ENCODE peak calls at places on chromosomes 7 and 10, in four cellular contexts. One of them, this sample, is unnamed.

GRCh38 chr7:105530126-105530525 is 1.9 kb upstream of the RINT1 start:
- DNase-seq in breast epithelium: no peak
- DNase-seq in dorsolateral prefrontal cortex: no peak
- DNase-seq in pancreas: no peak
- DNase-seq in this sample: no peak

GRCh38 chr7:100477871-100478248 is 1.2 kb downstream of the TSC22D4 start:
- DNase-seq in pancreas: no peak
- DNase-seq in breast epithelium: no peak
- DNase-seq in dorsolateral prefrontal cortex: no peak
- DNase-seq in this sample: no peak

GRCh38 chr10:54614062-54614461 is 187.0 kb downstream of the PCDH15 start:
- DNase-seq in breast epithelium: no peak
- DNase-seq in pancreas: no peak
- DNase-seq in dorsolateral prefrontal cortex: no peak
- DNase-seq in this sample: no peak

GRCh38 chr7:138527746-138528223 is 67.7 kb downstream of the TRIM24 start:
- DNase-seq in breast epithelium: no peak
- DNase-seq in dorsolateral prefrontal cortex: no peak
- DNase-seq in pancreas: no peak
- DNase-seq in this sample: no peak

GRCh38 chr10:116809528-116810500 is 39.5 kb upstream of the ENO4 start:
- DNase-seq in dorsolateral prefrontal cortex: no peak
- DNase-seq in breast epithelium: no peak
- DNase-seq in pancreas: peak
- DNase-seq in this sample: peak

GRCh38 chr7:91566333-91566732 is 302.1 kb downstream of the FZD1 start:
- DNase-seq in pancreas: no peak
- DNase-seq in dorsolateral prefrontal cortex: no peak
- DNase-seq in breast epithelium: no peak
- DNase-seq in this sample: no peak

GRCh38 chr7:17787257-17787656 is 153.0 kb downstream of the SNX13 start:
- DNase-seq in breast epithelium: no peak
- DNase-seq in pancreas: no peak
- DNase-seq in dorsolateral prefrontal cortex: no peak
- DNase-seq in this sample: no peak

GRCh38 chr10:11018426-11018818 is 750 bp downstream of the CELF2 start:
- DNase-seq in breast epithelium: no peak
- DNase-seq in pancreas: no peak
- DNase-seq in dorsolateral prefrontal cortex: no peak
- DNase-seq in this sample: peak

GRCh38 chr10:43879162-43879561 is 230.5 kb upstream of the ZNF32 start:
- DNase-seq in breast epithelium: no peak
- DNase-seq in pancreas: no peak
- DNase-seq in dorsolateral prefrontal cortex: no peak
- DNase-seq in this sample: no peak

GRCh38 chr7:29879609-29880008 is 73.3 kb downstream of the WIPF3 start:
- DNase-seq in breast epithelium: no peak
- DNase-seq in pancreas: no peak
- DNase-seq in dorsolateral prefrontal cortex: no peak
- DNase-seq in this sample: no peak

GRCh38 chr7:39529582-39529981 is 36.6 kb upstream of the YAE1 start:
- DNase-seq in dorsolateral prefrontal cortex: no peak
- DNase-seq in pancreas: no peak
- DNase-seq in breast epithelium: no peak
- DNase-seq in this sample: no peak

GRCh38 chr10:85604136-85604725 is 762.4 kb downstream of the GRID1 start:
- DNase-seq in dorsolateral prefrontal cortex: no peak
- DNase-seq in pancreas: no peak
- DNase-seq in breast epithelium: no peak
- DNase-seq in this sample: no peak

GRCh38 chr7:75740846-75741497 is 2.2 kb upstream of the HIP1 start:
- DNase-seq in dorsolateral prefrontal cortex: no peak
- DNase-seq in pancreas: peak
- DNase-seq in breast epithelium: no peak
- DNase-seq in this sample: peak

GRCh38 chr10:79555910-79556309 is 4.3 kb downstream of the SFTPA2 start:
- DNase-seq in dorsolateral prefrontal cortex: no peak
- DNase-seq in pancreas: no peak
- DNase-seq in breast epithelium: no peak
- DNase-seq in this sample: no peak

GRCh38 chr7:148962823-148963582 is 65.3 kb downstream of the PDIA4 start:
- DNase-seq in dorsolateral prefrontal cortex: peak
- DNase-seq in breast epithelium: no peak
- DNase-seq in pancreas: peak
- DNase-seq in this sample: no peak

GRCh38 chr7:28347964-28348363 is 64.4 kb upstream of the CREB5 start:
- DNase-seq in breast epithelium: no peak
- DNase-seq in pancreas: no peak
- DNase-seq in dorsolateral prefrontal cortex: no peak
- DNase-seq in this sample: no peak

GRCh38 chr10:119401671-119402395 is 140.7 kb downstream of the RGS10 start:
- DNase-seq in dorsolateral prefrontal cortex: no peak
- DNase-seq in breast epithelium: no peak
- DNase-seq in pancreas: no peak
- DNase-seq in this sample: peak

GRCh38 chr10:91607661-91608442 is 25.0 kb downstream of the PPP1R3C start:
- DNase-seq in breast epithelium: no peak
- DNase-seq in pancreas: no peak
- DNase-seq in dorsolateral prefrontal cortex: no peak
- DNase-seq in this sample: no peak

GRCh38 chr7:154789404-154789803 is 213.5 kb downstream of the PAXIP1 start:
- DNase-seq in pancreas: no peak
- DNase-seq in dorsolateral prefrontal cortex: peak
- DNase-seq in breast epithelium: no peak
- DNase-seq in this sample: no peak

GRCh38 chr10:94757916-94758315 is 4.6 kb upstream of the CYP2C19 start:
- DNase-seq in pancreas: no peak
- DNase-seq in dorsolateral prefrontal cortex: no peak
- DNase-seq in breast epithelium: no peak
- DNase-seq in this sample: no peak

GRCh38 chr10:7260412-7260900 is 150.4 kb downstream of the SFMBT2 start:
- DNase-seq in dorsolateral prefrontal cortex: no peak
- DNase-seq in breast epithelium: no peak
- DNase-seq in pancreas: peak
- DNase-seq in this sample: no peak

GRCh38 chr10:129099992-129100391 is 367.0 kb upstream of the MGMT start:
- DNase-seq in pancreas: no peak
- DNase-seq in breast epithelium: no peak
- DNase-seq in dorsolateral prefrontal cortex: no peak
- DNase-seq in this sample: no peak

GRCh38 chr10:132149261-132149660 is 37.5 kb upstream of the DPYSL4 start:
- DNase-seq in dorsolateral prefrontal cortex: peak
- DNase-seq in pancreas: no peak
- DNase-seq in breast epithelium: no peak
- DNase-seq in this sample: no peak

GRCh38 chr10:30671011-30671616 is 41.6 kb upstream of the LYZL2 start:
- DNase-seq in breast epithelium: no peak
- DNase-seq in dorsolateral prefrontal cortex: no peak
- DNase-seq in pancreas: no peak
- DNase-seq in this sample: no peak

GRCh38 chr10:13984647-13985155 is 346.0 kb downstream of the FRMD4A start:
- DNase-seq in breast epithelium: no peak
- DNase-seq in dorsolateral prefrontal cortex: no peak
- DNase-seq in pancreas: no peak
- DNase-seq in this sample: no peak

GRCh38 chr10:71084818-71085126 is 127.6 kb upstream of the UNC5B start:
- DNase-seq in breast epithelium: no peak
- DNase-seq in dorsolateral prefrontal cortex: no peak
- DNase-seq in pancreas: no peak
- DNase-seq in this sample: no peak

GRCh38 chr10:54958844-54959243 is 157.8 kb upstream of the PCDH15 start:
- DNase-seq in dorsolateral prefrontal cortex: no peak
- DNase-seq in pancreas: no peak
- DNase-seq in breast epithelium: no peak
- DNase-seq in this sample: no peak

GRCh38 chr10:104327745-104328635 is 10.3 kb downstream of the ITPRIP start:
- DNase-seq in pancreas: no peak
- DNase-seq in dorsolateral prefrontal cortex: no peak
- DNase-seq in breast epithelium: peak
- DNase-seq in this sample: no peak

GRCh38 chr10:90865400-90865799 is 6.4 kb upstream of the RPP30 start:
- DNase-seq in pancreas: no peak
- DNase-seq in breast epithelium: no peak
- DNase-seq in dorsolateral prefrontal cortex: no peak
- DNase-seq in this sample: no peak

GRCh38 chr10:47233631-47234030 is 66.4 kb upstream of the GDF10 start:
- DNase-seq in dorsolateral prefrontal cortex: no peak
- DNase-seq in breast epithelium: no peak
- DNase-seq in pancreas: no peak
- DNase-seq in this sample: no peak

GRCh38 chr10:19654576-19654975 is 161.7 kb upstream of the PLXDC2 start:
- DNase-seq in dorsolateral prefrontal cortex: no peak
- DNase-seq in pancreas: no peak
- DNase-seq in breast epithelium: no peak
- DNase-seq in this sample: no peak

GRCh38 chr10:77428776-77429395 is 208.7 kb downstream of the KCNMA1 start:
- DNase-seq in dorsolateral prefrontal cortex: no peak
- DNase-seq in breast epithelium: no peak
- DNase-seq in pancreas: peak
- DNase-seq in this sample: no peak

GRCh38 chr10:77432398-77432797 is 205.2 kb downstream of the KCNMA1 start:
- DNase-seq in dorsolateral prefrontal cortex: no peak
- DNase-seq in breast epithelium: no peak
- DNase-seq in pancreas: no peak
- DNase-seq in this sample: no peak

GRCh38 chr10:77431980-77432379 is 205.6 kb downstream of the KCNMA1 start:
- DNase-seq in pancreas: no peak
- DNase-seq in dorsolateral prefrontal cortex: no peak
- DNase-seq in breast epithelium: no peak
- DNase-seq in this sample: no peak

GRCh38 chr10:77431209-77431611 is 206.4 kb downstream of the KCNMA1 start:
- DNase-seq in breast epithelium: no peak
- DNase-seq in pancreas: no peak
- DNase-seq in dorsolateral prefrontal cortex: no peak
- DNase-seq in this sample: no peak

GRCh38 chr10:77430530-77430929 is 207.1 kb downstream of the KCNMA1 start:
- DNase-seq in breast epithelium: no peak
- DNase-seq in pancreas: no peak
- DNase-seq in dorsolateral prefrontal cortex: no peak
- DNase-seq in this sample: no peak
- TF ChIP-seq CTCF in breast epithelium: no peak
- TF ChIP-seq CTCF in pancreas: no peak
- TF ChIP-seq CTCF in dorsolateral prefrontal cortex: no peak
- TF ChIP-seq CTCF in this sample: no peak

GRCh38 chr7:151677581-151678226 is 158.0 kb upstream of the RHEB start:
- DNase-seq in breast epithelium: no peak
- DNase-seq in pancreas: peak
- DNase-seq in dorsolateral prefrontal cortex: no peak
- DNase-seq in this sample: peak
- H3K27ac ChIP-seq in breast epithelium: peak
- H3K27ac ChIP-seq in pancreas: peak
- H3K27ac ChIP-seq in dorsolateral prefrontal cortex: no peak
- H3K27ac ChIP-seq in this sample: no peak

GRCh38 chr7:94656925-94657731 is 1.2 kb upstream of the SGCE start:
- DNase-seq in pancreas: peak
- DNase-seq in dorsolateral prefrontal cortex: peak
- DNase-seq in breast epithelium: no peak
- DNase-seq in this sample: no peak

GRCh38 chr7:94655562-94655883 is 410 bp downstream of the SGCE start:
- DNase-seq in dorsolateral prefrontal cortex: peak
- DNase-seq in breast epithelium: no peak
- DNase-seq in pancreas: no peak
- DNase-seq in this sample: no peak

GRCh38 chr7:94656658-94656924 is 658 bp upstream of the SGCE start:
- DNase-seq in pancreas: no peak
- DNase-seq in breast epithelium: no peak
- DNase-seq in dorsolateral prefrontal cortex: no peak
- DNase-seq in this sample: no peak

GRCh38 chr7:94654764-94655561 is 970 bp downstream of the SGCE start:
- DNase-seq in dorsolateral prefrontal cortex: peak
- DNase-seq in pancreas: no peak
- DNase-seq in breast epithelium: no peak
- DNase-seq in this sample: no peak

GRCh38 chr7:94655884-94656657 is at the start of gene SGCE:
- DNase-seq in breast epithelium: no peak
- DNase-seq in pancreas: peak
- DNase-seq in dorsolateral prefrontal cortex: peak
- DNase-seq in this sample: peak
- TF ChIP-seq CTCF in breast epithelium: no peak
- TF ChIP-seq CTCF in pancreas: peak
- TF ChIP-seq CTCF in dorsolateral prefrontal cortex: peak
- TF ChIP-seq CTCF in this sample: peak

GRCh38 chr10:3494131-3494878 is 290.7 kb downstream of the KLF6 start:
- DNase-seq in dorsolateral prefrontal cortex: no peak
- DNase-seq in breast epithelium: no peak
- DNase-seq in pancreas: no peak
- DNase-seq in this sample: no peak
- H3K27ac ChIP-seq in dorsolateral prefrontal cortex: peak
- H3K27ac ChIP-seq in breast epithelium: peak
- H3K27ac ChIP-seq in pancreas: no peak
- H3K27ac ChIP-seq in this sample: no peak

GRCh38 chr10:69428138-69428537 is 11.4 kb upstream of the TACR2 start:
- DNase-seq in pancreas: no peak
- DNase-seq in dorsolateral prefrontal cortex: no peak
- DNase-seq in breast epithelium: no peak
- DNase-seq in this sample: no peak
- TF ChIP-seq CTCF in pancreas: no peak
- TF ChIP-seq CTCF in dorsolateral prefrontal cortex: no peak
- TF ChIP-seq CTCF in breast epithelium: no peak
- TF ChIP-seq CTCF in this sample: no peak

GRCh38 chr10:123865880-123866279 is 25.7 kb downstream of the CPXM2 start:
- DNase-seq in breast epithelium: no peak
- DNase-seq in pancreas: no peak
- DNase-seq in dorsolateral prefrontal cortex: no peak
- DNase-seq in this sample: no peak

GRCh38 chr10:123863721-123864432 is 27.7 kb downstream of the CPXM2 start:
- DNase-seq in dorsolateral prefrontal cortex: no peak
- DNase-seq in breast epithelium: no peak
- DNase-seq in pancreas: no peak
- DNase-seq in this sample: no peak

GRCh38 chr10:123863189-123863580 is 28.4 kb downstream of the CPXM2 start:
- DNase-seq in dorsolateral prefrontal cortex: no peak
- DNase-seq in breast epithelium: no peak
- DNase-seq in pancreas: no peak
- DNase-seq in this sample: no peak

GRCh38 chr10:123865350-123865749 is 26.3 kb downstream of the CPXM2 start:
- DNase-seq in breast epithelium: no peak
- DNase-seq in dorsolateral prefrontal cortex: no peak
- DNase-seq in pancreas: no peak
- DNase-seq in this sample: no peak

DNA sequence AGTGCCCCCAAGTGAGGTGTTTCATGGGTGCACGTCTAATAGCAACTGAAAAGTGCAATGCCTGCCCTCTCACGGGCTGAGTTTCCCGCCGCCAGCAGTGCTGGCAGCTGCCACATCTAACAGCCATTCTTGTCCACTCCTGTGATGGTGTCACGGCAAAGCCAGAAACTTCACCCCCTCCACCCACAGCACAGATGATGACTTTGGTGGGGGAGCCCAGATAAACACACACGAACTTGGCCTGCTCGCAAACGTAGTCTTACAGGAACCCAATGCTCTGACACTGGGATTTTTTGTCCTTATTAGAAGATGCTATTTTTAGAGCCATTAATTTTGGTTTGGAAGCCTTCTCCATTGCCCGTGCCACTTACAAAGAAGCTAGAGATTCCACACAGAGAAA is 26.7 kb downstream of the CPXM2 start:
- DNase-seq in breast epithelium: no peak
- DNase-seq in pancreas: no peak
- DNase-seq in dorsolateral prefrontal cortex: no peak
- DNase-seq in this sample: no peak
- H3K27ac ChIP-seq in breast epithelium: no peak
- H3K27ac ChIP-seq in pancreas: no peak
- H3K27ac ChIP-seq in dorsolateral prefrontal cortex: no peak
- H3K27ac ChIP-seq in this sample: no peak

This sample was measured in upper lobe of left lung.